ENCODE peak calls at places on chromosomes 13 and 19, in seven cellular contexts. T is BJ, Z is Caco-2, N is A549, K is adipocyte, H is heart right ventricle, C is epithelial cell of esophagus. Q is an unnamed sample.

GRCh38 chr13:109510036-109510435 is 276.3 kb downstream of the IRS2 start:
- DNase-seq in Z (peak; percentile 8), N (no peak), H (no peak), C (no peak), T (no peak), K (no peak), Q (no peak)

GRCh38 chr13:33514362-33514761 is 228.8 kb upstream of the STARD13 start:
- DNase-seq in H (no peak), K (no peak), T (no peak), C (peak; percentile 31), Z (no peak), N (no peak), Q (no peak)

GRCh38 chr13:42899266-42899665 is 92.8 kb downstream of the EPSTI1 start:
- DNase-seq in C (no peak), Z (no peak), T (no peak), K (no peak), N (no peak), H (no peak), Q (no peak)

GRCh38 chr19:5628470-5628869 is 5.6 kb downstream of the SAFB start:
- DNase-seq in H (no peak), T (no peak), C (no peak), K (no peak), Z (no peak), N (no peak), Q (no peak)

GRCh38 chr13:73421310-73421912 is 362.6 kb downstream of the KLF5 start:
- DNase-seq in H (no peak), T (no peak), K (no peak), Z (no peak), C (peak; percentile 99), N (no peak), Q (no peak)

GRCh38 chr19:571127-571974 is 1.0 kb upstream of the BSG start:
- DNase-seq in H (no peak), C (peak; percentile 55), N (no peak), T (no peak), Z (peak; percentile 77), K (peak; percentile 73), Q (peak; percentile 59)

GRCh38 chr19:14073232-14073924 is 792 bp downstream of the MISP3 start:
- DNase-seq in K (peak; percentile 89), H (peak; percentile 66), T (no peak), Z (peak; percentile 85), N (no peak), C (peak; percentile 87), Q (peak; percentile 93)

GRCh38 chr19:797528-798414 is 519 bp downstream of the PTBP1 start:
- DNase-seq in N (peak; percentile 67), H (peak; percentile 92), K (peak; percentile 95), T (peak; percentile 21), Z (peak; percentile 94), C (peak; percentile 90), Q (peak; percentile 91)

GRCh38 chr13:23505007-23505406 is 65.2 kb upstream of the TNFRSF19 start:
- DNase-seq in T (peak; percentile 44), Z (no peak), K (peak; percentile 72), C (peak; percentile 12), H (peak; percentile 29), N (no peak), Q (peak; percentile 71)

GRCh38 chr13:60583911-60584753 is 187.1 kb downstream of the TDRD3 start:
- DNase-seq in N (no peak), H (no peak), Z (no peak), T (no peak), K (no peak), C (peak; percentile 43), Q (peak; percentile 58)

GRCh38 chr13:55244991-55245644 is 1895.6 kb upstream of the PRR20A start:
- DNase-seq in T (no peak), N (no peak), C (peak; percentile 9), Z (peak; percentile 52), K (no peak), H (no peak), Q (no peak)

GRCh38 chr13:98220188-98220765 is 43.2 kb upstream of the RNF113B start:
- DNase-seq in T (no peak), H (no peak), K (no peak), Z (no peak), C (no peak), N (no peak), Q (no peak)

GRCh38 chr13:89150362-89150761 is 1479.2 kb downstream of the SLITRK5 start:
- DNase-seq in N (no peak), T (no peak), C (no peak), Z (no peak), K (no peak), H (no peak), Q (no peak)

GRCh38 chr13:42745655-42746054 is 35.7 kb upstream of the FAM216B start:
- DNase-seq in H (no peak), Z (no peak), T (no peak), C (no peak), K (peak; percentile 22), N (no peak), Q (no peak)

GRCh38 chr13:26914624-26915023 is 154.0 kb upstream of the GPR12 start:
- DNase-seq in C (peak; percentile 82), K (no peak), Z (no peak), H (no peak), T (no peak), N (no peak), Q (peak; percentile 9)

GRCh38 chr19:48498576-48498879 is 13.1 kb downstream of the LMTK3 start:
- DNase-seq in Z (no peak), C (no peak), H (no peak), N (no peak), K (no peak), T (no peak), Q (no peak)

GRCh38 chr13:27524981-27525975 is 74.9 kb upstream of the MTIF3 start:
- DNase-seq in Z (no peak), T (no peak), K (no peak), N (no peak), H (no peak), C (no peak), Q (no peak)

GRCh38 chr13:59447846-59448620 is 715.7 kb downstream of the DIAPH3 start:
- DNase-seq in H (no peak), Z (peak; percentile 38), C (no peak), T (peak; percentile 59), N (no peak), K (peak; percentile 40), Q (peak; percentile 29)

GRCh38 chr19:4173479-4174211 is 8.7 kb downstream of the SIRT6 start:
- DNase-seq in K (no peak), C (no peak), Z (no peak), N (no peak), H (no peak), T (no peak), Q (no peak)

DNA sequence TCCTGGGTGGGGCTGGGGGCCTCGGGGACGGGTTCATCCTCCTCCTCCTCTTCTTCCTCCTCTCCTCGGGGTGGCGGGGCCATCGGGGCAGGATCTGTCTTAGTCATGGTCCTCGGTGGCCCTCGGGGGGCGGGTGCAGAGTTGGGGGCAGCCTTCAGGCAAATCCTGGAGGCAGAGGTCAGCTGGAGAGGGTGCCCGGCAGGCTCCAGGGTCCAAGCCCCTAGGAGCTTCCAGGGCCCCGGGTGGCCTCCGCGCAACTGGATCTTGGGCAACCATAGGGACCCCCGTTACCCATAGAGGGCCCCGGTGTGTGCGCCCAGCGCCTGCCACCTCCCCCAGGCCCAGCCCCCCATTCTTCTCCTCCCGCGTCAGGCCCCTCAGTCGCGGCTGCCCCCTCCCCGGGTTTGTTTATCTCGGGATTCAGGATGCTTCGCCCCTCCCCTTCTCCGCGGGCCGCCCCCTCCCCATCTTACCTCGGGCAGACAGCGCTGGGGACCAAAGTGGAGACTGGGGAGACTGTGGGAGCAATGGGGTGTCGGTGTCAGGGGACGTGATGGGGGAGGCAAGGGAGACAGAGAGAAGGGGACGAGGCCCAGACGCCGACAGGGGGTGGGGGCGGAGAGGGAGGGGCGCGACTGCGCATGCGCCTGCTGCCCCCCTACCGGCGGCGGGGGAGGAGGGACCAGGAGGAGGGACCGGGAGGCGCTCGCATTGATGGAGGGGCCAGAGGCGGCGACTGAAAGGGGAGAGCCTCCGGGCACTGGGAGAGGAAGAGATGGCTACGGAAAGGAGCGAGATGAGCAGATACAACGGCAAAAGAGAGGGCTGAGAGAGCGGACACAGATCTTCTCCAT is at the start of gene CLIP3:
- DNase-seq in N (no peak), Z (no peak), K (peak; percentile 90), C (no peak), T (no peak), H (peak; percentile 70), Q (peak; percentile 88)
- H3K4me3 ChIP-seq in N (no peak within 1 kb of the TSS), Z (no peak within 1 kb of the TSS), K (peak within 1 kb of the TSS; percentile 77), C (peak within 1 kb of the TSS; percentile 21), T (peak within 1 kb of the TSS; percentile 99), H (peak within 1 kb of the TSS; percentile 49), Q (peak within 1 kb of the TSS; percentile 75)

GRCh38 chr13:111411186-111411858 is 90.9 kb downstream of the TEX29 start:
- DNase-seq in C (no peak), K (no peak), H (no peak), Z (no peak), N (no peak), T (no peak), Q (no peak)
- H3K4me3 ChIP-seq in C (no peak overlapping the region), K (no peak overlapping the region), H (no peak overlapping the region), Z (no peak overlapping the region), N (no peak overlapping the region), T (no peak overlapping the region), Q (no peak overlapping the region)

DNA sequence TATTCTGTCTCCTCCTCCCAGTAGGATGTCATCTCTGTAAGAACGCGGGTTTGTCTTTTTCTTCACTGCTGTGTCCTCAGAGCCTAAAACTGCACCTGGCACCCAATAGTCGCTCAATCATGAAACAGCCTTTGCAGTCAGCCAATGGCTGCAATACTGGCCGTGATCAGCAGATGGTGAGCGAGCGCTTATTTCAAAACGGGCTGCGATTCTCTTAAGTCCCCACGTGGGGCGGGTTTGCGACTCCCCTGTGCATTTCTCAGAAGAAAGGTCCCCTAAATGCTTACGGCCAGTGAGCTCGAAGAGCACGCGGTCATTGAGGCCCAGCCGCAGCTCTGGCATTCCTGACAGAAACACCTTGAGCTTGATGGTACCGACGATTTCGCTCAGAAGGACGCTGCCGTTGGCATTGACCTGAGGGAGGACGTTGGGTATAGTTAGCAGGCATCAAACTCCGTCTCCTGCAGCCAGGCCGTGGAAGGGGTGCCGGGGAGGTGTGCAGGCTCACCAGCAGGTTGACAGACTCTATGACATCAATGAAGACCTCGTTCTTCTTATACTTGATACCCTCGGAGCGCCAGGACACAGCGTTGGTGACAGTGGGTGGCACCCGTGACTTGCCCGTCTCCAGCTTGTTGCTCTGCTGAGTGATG is 6.0 kb downstream of the AP1M2 start:
- DNase-seq in Z (peak; percentile 85), K (peak; percentile 98), H (peak; percentile 88), N (peak; percentile 56), C (peak; percentile 93), T (peak; percentile 46), Q (peak; percentile 81)
- H3K4me3 ChIP-seq in Z (no peak overlapping the region), K (no peak overlapping the region), H (no peak overlapping the region), N (no peak overlapping the region), C (no peak overlapping the region), T (no peak overlapping the region), Q (peak overlapping the region; percentile 36)

DNA sequence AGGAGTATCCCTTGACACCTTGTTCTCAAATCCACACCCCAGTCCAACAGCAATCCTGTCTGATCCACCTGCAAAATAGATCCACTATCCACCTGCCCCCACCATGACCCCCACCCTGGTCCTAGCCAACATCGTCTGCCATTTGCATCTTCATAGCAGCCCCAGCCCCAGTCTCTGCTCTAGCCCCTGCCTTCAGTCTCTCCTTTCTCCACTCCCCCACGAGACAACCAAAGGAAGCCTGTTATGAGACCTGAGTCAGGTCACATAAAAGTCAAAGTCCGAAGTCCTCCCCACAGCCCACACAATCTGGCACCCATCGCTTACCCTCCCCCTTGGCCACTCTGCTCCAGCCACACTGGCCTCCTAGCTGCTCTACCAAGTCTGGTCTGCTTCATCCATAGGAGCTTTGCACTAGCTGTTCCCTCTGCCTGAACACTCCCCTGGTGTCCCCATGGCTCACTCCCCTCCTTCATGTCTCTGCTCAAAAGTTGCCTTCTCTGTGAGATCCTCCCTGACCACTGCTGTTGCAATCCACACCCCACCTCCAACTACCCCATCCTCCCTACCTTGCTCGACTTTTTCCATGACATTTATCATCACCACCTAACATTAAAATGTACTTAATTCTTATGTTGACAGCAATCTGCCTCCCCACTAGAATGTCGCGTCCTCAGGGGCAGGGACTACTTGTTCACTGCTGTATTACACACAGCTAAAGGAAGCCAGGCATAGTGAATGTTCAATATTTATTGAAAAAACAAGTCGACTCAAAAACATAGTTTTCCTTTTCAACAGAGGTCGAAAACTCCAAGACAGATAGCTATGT is 1.2 kb upstream of the PLEKHG2 start:
- DNase-seq in H (no peak), T (no peak), Z (peak; percentile 67), N (no peak), K (peak; percentile 72), C (peak; percentile 55), Q (peak; percentile 65)
- H3K4me3 ChIP-seq in H (peak overlapping the region; percentile 96), T (no peak overlapping the region), Z (peak overlapping the region; percentile 66), N (peak overlapping the region; percentile 76), K (peak overlapping the region; percentile 99), C (peak overlapping the region; percentile 41), Q (peak overlapping the region; percentile 73)

Q was measured in foreskin fibroblast.